ENCODE peak calls at places on chromosomes 11 and 22, in six cellular contexts. One of them, this sample, is unnamed.

GRCh38 chr22:32801001-32801435 is 487 bp upstream of the TIMP3 start:
- DNase-seq in HCT116: no peak
- DNase-seq in transverse colon: no peak
- DNase-seq in GM23338: no peak
- DNase-seq in K562: no peak
- DNase-seq in SK-N-MC: no peak
- DNase-seq in this sample: no peak

GRCh38 chr11:46524201-46524600 is 69.6 kb downstream of the AMBRA1 start:
- DNase-seq in HCT116: no peak
- DNase-seq in transverse colon: peak; percentile 45
- DNase-seq in GM23338: no peak
- DNase-seq in K562: no peak
- DNase-seq in SK-N-MC: no peak
- DNase-seq in this sample: no peak

GRCh38 chr11:119750056-119750455 is 21.1 kb upstream of the NECTIN1 start:
- DNase-seq in HCT116: no peak
- DNase-seq in transverse colon: no peak
- DNase-seq in GM23338: no peak
- DNase-seq in K562: no peak
- DNase-seq in SK-N-MC: no peak
- DNase-seq in this sample: no peak

GRCh38 chr11:122707111-122707510 is 51.6 kb downstream of the UBASH3B start:
- DNase-seq in HCT116: no peak
- DNase-seq in transverse colon: no peak
- DNase-seq in GM23338: no peak
- DNase-seq in K562: no peak
- DNase-seq in SK-N-MC: no peak
- DNase-seq in this sample: no peak

GRCh38 chr11:126992065-126992803 is 8.3 kb downstream of the KIRREL3 start:
- DNase-seq in HCT116: no peak
- DNase-seq in transverse colon: no peak
- DNase-seq in GM23338: no peak
- DNase-seq in K562: no peak
- DNase-seq in SK-N-MC: no peak
- DNase-seq in this sample: no peak

GRCh38 chr11:90908074-90908473 is 685.2 kb upstream of the CHORDC1 start:
- DNase-seq in HCT116: no peak
- DNase-seq in transverse colon: no peak
- DNase-seq in GM23338: peak; percentile 9
- DNase-seq in K562: no peak
- DNase-seq in SK-N-MC: no peak
- DNase-seq in this sample: no peak

GRCh38 chr11:2942447-2942846 is 13.2 kb upstream of the PHLDA2 start:
- DNase-seq in HCT116: no peak
- DNase-seq in transverse colon: no peak
- DNase-seq in GM23338: no peak
- DNase-seq in K562: no peak
- DNase-seq in SK-N-MC: no peak
- DNase-seq in this sample: no peak

GRCh38 chr22:30813936-30814335 is 119.3 kb downstream of the OSBP2 start:
- DNase-seq in HCT116: no peak
- DNase-seq in transverse colon: no peak
- DNase-seq in GM23338: no peak
- DNase-seq in K562: no peak
- DNase-seq in SK-N-MC: no peak
- DNase-seq in this sample: no peak

GRCh38 chr22:38074181-38075104 is 9.5 kb downstream of the SLC16A8 start:
- DNase-seq in HCT116: no peak
- DNase-seq in transverse colon: no peak
- DNase-seq in GM23338: peak; percentile 89
- DNase-seq in K562: no peak
- DNase-seq in SK-N-MC: no peak
- DNase-seq in this sample: peak; percentile 85

GRCh38 chr11:84498016-84498415 is 1129.1 kb downstream of the DLG2 start:
- DNase-seq in HCT116: no peak
- DNase-seq in transverse colon: no peak
- DNase-seq in GM23338: no peak
- DNase-seq in K562: no peak
- DNase-seq in SK-N-MC: no peak
- DNase-seq in this sample: no peak

GRCh38 chr22:26526165-26526564 is 13.9 kb upstream of the TFIP11 start:
- DNase-seq in HCT116: no peak
- DNase-seq in transverse colon: no peak
- DNase-seq in GM23338: no peak
- DNase-seq in K562: no peak
- DNase-seq in SK-N-MC: no peak
- DNase-seq in this sample: no peak

GRCh38 chr22:27100789-27101188 is 443.4 kb downstream of the MIAT start:
- DNase-seq in HCT116: no peak
- DNase-seq in transverse colon: no peak
- DNase-seq in GM23338: peak; percentile 72
- DNase-seq in K562: no peak
- DNase-seq in SK-N-MC: no peak
- DNase-seq in this sample: peak; percentile 56

GRCh38 chr11:290621-291231 is 1.8 kb downstream of the PGGHG start:
- DNase-seq in HCT116: no peak
- DNase-seq in transverse colon: peak; percentile 7
- DNase-seq in GM23338: no peak
- DNase-seq in K562: no peak
- DNase-seq in SK-N-MC: no peak
- DNase-seq in this sample: no peak

GRCh38 chr22:44648821-44649566 is 53.0 kb upstream of the PRR5 start:
- DNase-seq in HCT116: no peak
- DNase-seq in transverse colon: peak; percentile 31
- DNase-seq in GM23338: no peak
- DNase-seq in K562: no peak
- DNase-seq in SK-N-MC: no peak
- DNase-seq in this sample: peak; percentile 74

GRCh38 chr11:12523180-12523924 is 146.0 kb downstream of the PARVA start:
- DNase-seq in HCT116: no peak
- DNase-seq in transverse colon: no peak
- DNase-seq in GM23338: peak; percentile 27
- DNase-seq in K562: peak; percentile 41
- DNase-seq in SK-N-MC: no peak
- DNase-seq in this sample: peak; percentile 31

GRCh38 chr11:43922974-43923326 is 19.5 kb upstream of the C11orf96 start:
- DNase-seq in HCT116: no peak
- DNase-seq in transverse colon: no peak
- DNase-seq in GM23338: no peak
- DNase-seq in K562: no peak
- DNase-seq in SK-N-MC: no peak
- DNase-seq in this sample: no peak

GRCh38 chr11:118916842-118917388 is 8.8 kb downstream of the BCL9L start:
- DNase-seq in HCT116: no peak
- DNase-seq in transverse colon: peak; percentile 55
- DNase-seq in GM23338: peak; percentile 79
- DNase-seq in K562: peak; percentile 56
- DNase-seq in SK-N-MC: no peak
- DNase-seq in this sample: no peak

GRCh38 chr11:110286298-110287040 is 9.9 kb downstream of the RDX start:
- DNase-seq in HCT116: no peak
- DNase-seq in transverse colon: no peak
- DNase-seq in GM23338: no peak
- DNase-seq in K562: no peak
- DNase-seq in SK-N-MC: no peak
- DNase-seq in this sample: no peak

GRCh38 chr11:72738199-72739141 is 13.7 kb downstream of the ARAP1 start:
- DNase-seq in HCT116: no peak
- DNase-seq in transverse colon: no peak
- DNase-seq in GM23338: peak; percentile 33
- DNase-seq in K562: peak; percentile 79
- DNase-seq in SK-N-MC: no peak
- DNase-seq in this sample: peak; percentile 94

GRCh38 chr22:36201630-36202312 is at the start of gene APOL4:
- DNase-seq in HCT116: no peak
- DNase-seq in transverse colon: peak; percentile 66
- DNase-seq in GM23338: no peak
- DNase-seq in K562: peak; percentile 93
- DNase-seq in SK-N-MC: no peak
- DNase-seq in this sample: peak; percentile 66

GRCh38 chr22:32883131-32883530 is 81.6 kb downstream of the TIMP3 start:
- DNase-seq in HCT116: no peak
- DNase-seq in transverse colon: no peak
- DNase-seq in GM23338: no peak
- DNase-seq in K562: no peak
- DNase-seq in SK-N-MC: no peak
- DNase-seq in this sample: no peak

GRCh38 chr11:69352181-69352580 is 58.2 kb downstream of the MYEOV start:
- DNase-seq in HCT116: no peak
- DNase-seq in transverse colon: no peak
- DNase-seq in GM23338: no peak
- DNase-seq in K562: no peak
- DNase-seq in SK-N-MC: no peak
- DNase-seq in this sample: no peak

GRCh38 chr11:59584294-59584693 is 31.3 kb downstream of the OSBP start:
- DNase-seq in HCT116: no peak
- DNase-seq in transverse colon: no peak
- DNase-seq in GM23338: no peak
- DNase-seq in K562: no peak
- DNase-seq in SK-N-MC: no peak
- DNase-seq in this sample: no peak

GRCh38 chr22:43897751-43898261 is 6.0 kb upstream of the PNPLA5 start:
- DNase-seq in HCT116: no peak
- DNase-seq in transverse colon: no peak
- DNase-seq in GM23338: no peak
- DNase-seq in K562: no peak
- DNase-seq in SK-N-MC: no peak
- DNase-seq in this sample: no peak

GRCh38 chr22:19959043-19959586 is 17.5 kb upstream of the TXNRD2 start:
- DNase-seq in HCT116: peak; percentile 65
- DNase-seq in transverse colon: peak; percentile 78
- DNase-seq in GM23338: peak; percentile 99
- DNase-seq in K562: peak; percentile 100
- DNase-seq in SK-N-MC: no peak
- DNase-seq in this sample: peak; percentile 88
- TF ChIP-seq POLR2AphosphoS5 in HCT116: no peak
- TF ChIP-seq POLR2AphosphoS5 in transverse colon: no peak
- TF ChIP-seq POLR2AphosphoS5 in GM23338: peak; percentile 67
- TF ChIP-seq POLR2AphosphoS5 in K562: no peak
- TF ChIP-seq POLR2AphosphoS5 in SK-N-MC: peak; percentile 33
- TF ChIP-seq POLR2AphosphoS5 in this sample: no peak

GRCh38 chr11:44955019-44955738 is 4.5 kb upstream of the TP53I11 start:
- DNase-seq in HCT116: no peak
- DNase-seq in transverse colon: peak; percentile 66
- DNase-seq in GM23338: no peak
- DNase-seq in K562: peak; percentile 61
- DNase-seq in SK-N-MC: no peak
- DNase-seq in this sample: peak; percentile 81
- TF ChIP-seq POLR2AphosphoS5 in HCT116: no peak
- TF ChIP-seq POLR2AphosphoS5 in transverse colon: no peak
- TF ChIP-seq POLR2AphosphoS5 in GM23338: no peak
- TF ChIP-seq POLR2AphosphoS5 in K562: no peak
- TF ChIP-seq POLR2AphosphoS5 in SK-N-MC: no peak
- TF ChIP-seq POLR2AphosphoS5 in this sample: peak; percentile 52

DNA sequence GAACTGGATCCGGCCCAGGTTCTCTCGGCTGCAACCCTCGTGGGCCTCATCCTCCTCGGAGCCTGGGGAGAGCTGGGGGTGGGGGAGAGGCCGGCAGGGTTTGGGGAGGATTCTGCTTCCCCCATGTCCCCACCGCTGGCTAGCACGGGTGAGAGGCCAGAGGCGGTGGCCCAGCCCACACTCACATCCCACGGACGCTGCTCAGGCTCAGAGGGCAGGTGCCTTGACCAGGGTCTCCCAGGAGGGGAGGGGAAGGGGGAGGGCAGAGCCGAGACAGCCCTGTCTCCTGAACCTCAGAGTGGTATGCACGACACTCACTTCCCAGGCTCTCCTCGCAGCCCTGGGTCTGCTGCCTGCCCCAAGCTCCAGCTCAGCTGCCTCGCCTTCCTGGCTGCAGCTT is 19.6 kb downstream of the LRRC10B start:
- DNase-seq in HCT116: no peak
- DNase-seq in transverse colon: no peak
- DNase-seq in GM23338: no peak
- DNase-seq in K562: no peak
- DNase-seq in SK-N-MC: no peak
- DNase-seq in this sample: no peak
- TF ChIP-seq POLR2AphosphoS5 in HCT116: no peak
- TF ChIP-seq POLR2AphosphoS5 in transverse colon: no peak
- TF ChIP-seq POLR2AphosphoS5 in GM23338: no peak
- TF ChIP-seq POLR2AphosphoS5 in K562: no peak
- TF ChIP-seq POLR2AphosphoS5 in SK-N-MC: no peak
- TF ChIP-seq POLR2AphosphoS5 in this sample: no peak

DNA sequence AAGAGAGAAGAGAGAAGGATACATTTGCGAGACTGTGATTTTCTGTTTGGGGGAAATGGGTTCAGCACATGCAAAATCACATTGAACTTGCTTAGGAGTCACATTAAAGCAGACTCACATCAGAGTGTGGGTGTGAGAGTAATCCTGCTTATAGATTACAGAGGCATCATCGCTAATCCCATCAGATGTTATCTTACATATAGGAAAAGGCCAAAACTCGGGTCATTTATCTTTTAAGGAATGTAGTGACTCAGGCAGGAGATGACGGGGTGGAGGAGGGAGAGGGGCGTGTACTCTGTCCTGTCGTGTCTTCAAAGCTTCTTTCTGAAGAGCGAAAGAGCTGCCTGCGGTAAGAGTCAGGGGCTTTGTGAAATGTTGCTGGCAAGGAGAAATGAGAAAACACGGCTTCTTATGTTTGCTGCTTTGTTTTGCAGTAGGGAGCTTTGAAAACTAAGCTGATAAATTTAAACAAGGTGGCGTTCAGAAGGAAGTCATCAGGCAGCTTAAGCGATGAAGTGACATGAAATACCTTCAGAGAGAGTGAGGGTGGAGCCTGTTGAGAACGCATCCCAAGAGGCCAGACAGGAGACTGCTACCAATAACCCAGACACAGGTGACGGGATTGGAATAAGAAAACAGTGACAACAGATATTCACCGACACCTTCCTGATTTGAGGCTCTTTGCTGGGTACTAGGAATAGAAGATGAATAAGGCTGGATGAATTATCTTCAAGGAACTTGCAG is 2.2 kb upstream of the C11orf16 start:
- DNase-seq in HCT116: peak; percentile 53
- DNase-seq in transverse colon: no peak
- DNase-seq in GM23338: peak; percentile 38
- DNase-seq in K562: peak; percentile 27
- DNase-seq in SK-N-MC: no peak
- DNase-seq in this sample: no peak
- TF ChIP-seq POLR2AphosphoS5 in HCT116: no peak
- TF ChIP-seq POLR2AphosphoS5 in transverse colon: no peak
- TF ChIP-seq POLR2AphosphoS5 in GM23338: no peak
- TF ChIP-seq POLR2AphosphoS5 in K562: no peak
- TF ChIP-seq POLR2AphosphoS5 in SK-N-MC: no peak
- TF ChIP-seq POLR2AphosphoS5 in this sample: no peak

GRCh38 chr11:121488641-121489040 is 35.9 kb upstream of the SORL1-AS1 start:
- DNase-seq in HCT116: no peak
- DNase-seq in transverse colon: no peak
- DNase-seq in GM23338: no peak
- DNase-seq in K562: no peak
- DNase-seq in SK-N-MC: no peak
- DNase-seq in this sample: no peak
- TF ChIP-seq POLR2AphosphoS5 in HCT116: no peak
- TF ChIP-seq POLR2AphosphoS5 in transverse colon: no peak
- TF ChIP-seq POLR2AphosphoS5 in GM23338: no peak
- TF ChIP-seq POLR2AphosphoS5 in K562: no peak
- TF ChIP-seq POLR2AphosphoS5 in SK-N-MC: no peak
- TF ChIP-seq POLR2AphosphoS5 in this sample: no peak

This sample was measured in upper lobe of left lung.